ENCODE peak calls at places on chromosomes 5 and 9, in four cellular contexts. P, Y, S and C are unnamed samples.

GRCh38 chr5:139475865-139476651 is 5.3 kb downstream of the SMIM33 start:
- DNase-seq in P (no peak), Y (peak), S (no peak), C (no peak)

GRCh38 chr9:6109986-6110385 is 94.6 kb upstream of the RANBP6 start:
- DNase-seq in P (no peak), Y (no peak), S (no peak), C (no peak)

GRCh38 chr5:180370861-180371641 is 17.9 kb upstream of the GFPT2 start:
- DNase-seq in P (no peak), Y (no peak), S (no peak), C (no peak)

GRCh38 chr9:4489919-4490704 is at the start of gene SLC1A1:
- DNase-seq in P (no peak), Y (no peak), S (no peak), C (peak)

GRCh38 chr9:95809686-95810085 is 65.8 kb upstream of the ERCC6L2 start:
- DNase-seq in P (no peak), Y (no peak), S (no peak), C (no peak)

GRCh38 chr9:106717686-106718085 is 145.3 kb upstream of the ZNF462 start:
- DNase-seq in P (no peak), Y (no peak), S (no peak), C (peak)

GRCh38 chr5:110956280-110956912 is 115.1 kb upstream of the TSLP start:
- DNase-seq in P (no peak), Y (no peak), S (no peak), C (no peak)

GRCh38 chr5:35626108-35626507 is 8.4 kb downstream of the SPEF2 start:
- DNase-seq in P (no peak), Y (no peak), S (no peak), C (no peak)

GRCh38 chr9:21800931-21801682 is 1.3 kb upstream of the MTAP start:
- DNase-seq in P (no peak), Y (no peak), S (no peak), C (no peak)

GRCh38 chr9:31084331-31084730 is 1300.1 kb upstream of the ACO1 start:
- DNase-seq in P (no peak), Y (no peak), S (no peak), C (no peak)

GRCh38 chr9:20526500-20527319 is 95.6 kb downstream of the MLLT3 start:
- DNase-seq in P (peak), Y (no peak), S (no peak), C (no peak)

GRCh38 chr9:4704129-4704528 is 24.8 kb downstream of the CDC37L1 start:
- DNase-seq in P (no peak), Y (no peak), S (no peak), C (no peak)

GRCh38 chr5:150075806-150076205 is 10.5 kb downstream of the CSF1R start:
- DNase-seq in P (no peak), Y (peak), S (no peak), C (no peak)

GRCh38 chr5:91957671-91958070 is 574.6 kb upstream of the ARRDC3 start:
- DNase-seq in P (no peak), Y (no peak), S (no peak), C (no peak)

GRCh38 chr9:93261735-93262523 is 78.0 kb downstream of the WNK2 start:
- DNase-seq in P (no peak), Y (peak), S (no peak), C (no peak)

GRCh38 chr5:66830636-66831035 is 234.4 kb downstream of the MAST4 start:
- DNase-seq in P (no peak), Y (no peak), S (no peak), C (peak)

GRCh38 chr5:157549283-157549629 is 26.3 kb downstream of the ADAM19 start:
- DNase-seq in P (peak), Y (no peak), S (no peak), C (no peak)

GRCh38 chr9:123121457-123121856 is 88.0 kb downstream of the GPR21 start:
- DNase-seq in P (peak), Y (no peak), S (no peak), C (no peak)

GRCh38 chr5:73151733-73152410 is 21.1 kb upstream of the TMEM174 start:
- DNase-seq in P (no peak), Y (no peak), S (no peak), C (peak)

GRCh38 chr5:50325237-50325832 is 115.8 kb downstream of the EMB start:
- DNase-seq in P (no peak), Y (peak), S (no peak), C (peak)

GRCh38 chr5:10849278-10849677 is 88.2 kb upstream of the DAP start:
- DNase-seq in P (no peak), Y (no peak), S (no peak), C (no peak)

DNA sequence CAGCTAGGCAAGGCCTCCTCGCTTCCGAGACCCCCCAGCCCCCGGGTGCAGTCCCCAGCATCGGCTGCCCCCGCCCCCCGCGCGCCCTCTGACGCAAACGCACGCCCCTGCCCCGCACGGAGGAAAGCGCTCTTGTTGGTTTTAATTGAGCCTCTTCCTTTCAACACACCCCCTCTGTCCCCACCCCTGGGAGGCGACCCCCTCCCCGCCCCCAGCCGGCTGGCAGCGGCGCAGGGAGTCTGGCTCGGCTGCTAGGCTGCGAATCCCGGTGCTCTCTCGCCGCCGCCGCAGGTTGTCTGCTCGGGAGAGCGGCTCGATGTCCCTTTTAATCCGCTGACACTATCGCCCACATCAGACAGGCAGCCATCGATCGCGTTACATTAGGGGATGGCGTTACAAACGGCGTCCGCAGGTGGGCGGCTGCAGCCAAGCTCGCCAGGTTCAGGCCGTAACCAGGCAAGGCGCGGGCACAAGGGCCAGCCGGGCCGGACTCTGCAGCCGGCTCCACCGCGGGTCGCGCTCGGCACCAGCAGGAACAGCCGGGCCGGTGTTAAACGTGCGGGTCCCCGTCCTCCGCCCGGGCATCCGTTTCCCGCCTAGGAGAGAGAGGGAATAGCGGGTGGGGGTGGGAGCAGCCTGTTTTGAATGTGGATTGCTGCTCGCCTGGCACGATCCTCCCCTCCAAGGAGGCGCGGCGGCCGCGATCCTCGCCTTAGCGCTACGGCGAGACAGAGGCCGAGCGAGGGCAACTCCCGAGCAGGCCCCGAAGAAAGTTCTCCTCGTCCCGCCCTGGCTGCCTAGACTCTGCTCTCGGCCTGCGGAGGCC is 1.2 kb downstream of the NR2F1-AS1 start:
- DNase-seq in P (no peak), Y (no peak), S (no peak), C (peak)
- H3K27ac ChIP-seq in P (no peak), Y (no peak), S (no peak), C (peak)

GRCh38 chr9:84296146-84296843 is 44.3 kb downstream of the SLC28A3 start:
- DNase-seq in P (no peak), Y (no peak), S (no peak), C (no peak)
- H2AFZ ChIP-seq in P (no peak), Y (no peak), S (peak), C (no peak)

GRCh38 chr9:113728989-113729388 is 147.1 kb upstream of the ZNF618 start:
- DNase-seq in P (no peak), Y (no peak), S (no peak), C (no peak)
- TF ChIP-seq JUN in P (no peak), Y (no peak), S (no peak), C (no peak)

GRCh38 chr9:91891915-91892314 is 58.1 kb downstream of the ROR2 start:
- DNase-seq in P (no peak), Y (no peak), S (no peak), C (no peak)
- H3K27ac ChIP-seq in P (no peak), Y (no peak), S (no peak), C (no peak)

DNA sequence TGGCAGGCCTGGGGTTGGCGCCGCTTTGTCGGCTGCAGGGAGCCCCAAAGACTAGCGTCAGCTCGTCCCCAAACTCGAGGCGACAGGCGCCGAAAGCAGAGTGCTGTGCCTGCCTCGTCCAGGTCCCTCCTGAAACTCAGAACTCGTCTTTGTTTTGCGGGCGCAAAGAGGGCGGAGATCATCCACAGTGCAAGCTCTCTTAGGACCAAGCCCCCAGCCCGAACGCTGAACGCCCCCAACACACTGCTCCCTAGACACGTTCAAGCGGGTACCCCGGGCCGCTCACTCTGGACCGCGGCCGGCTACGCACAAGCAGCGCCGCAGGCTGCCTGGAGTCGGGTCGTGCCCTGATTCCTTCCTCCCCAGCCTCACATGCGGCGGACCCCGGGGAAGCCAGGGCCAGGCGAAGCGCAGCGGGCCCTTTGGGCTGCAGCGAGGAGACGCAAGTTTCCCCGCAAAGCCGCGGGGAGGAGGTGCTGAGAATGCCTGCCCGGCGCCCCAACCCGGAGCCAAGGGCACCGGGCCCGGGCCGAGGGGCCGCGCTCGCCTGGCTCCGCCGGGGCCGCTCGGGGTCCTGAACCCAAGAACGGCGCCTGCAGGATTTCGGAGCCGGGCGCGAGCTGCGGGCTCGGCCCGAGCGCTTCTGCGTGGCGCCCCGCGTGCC is 852 bp downstream of the FSTL4 start:
- DNase-seq in P (no peak), Y (no peak), S (no peak), C (no peak)
- H2AFZ ChIP-seq in P (no peak), Y (no peak), S (peak), C (no peak)

GRCh38 chr9:100170556-100170955 is 71.5 kb downstream of the INVS start:
- DNase-seq in P (no peak), Y (no peak), S (no peak), C (no peak)

GRCh38 chr9:100167176-100167575 is 68.1 kb downstream of the INVS start:
- DNase-seq in P (no peak), Y (no peak), S (no peak), C (peak)

GRCh38 chr9:100167912-100168775 is 69.1 kb downstream of the INVS start:
- DNase-seq in P (no peak), Y (no peak), S (no peak), C (no peak)

DNA sequence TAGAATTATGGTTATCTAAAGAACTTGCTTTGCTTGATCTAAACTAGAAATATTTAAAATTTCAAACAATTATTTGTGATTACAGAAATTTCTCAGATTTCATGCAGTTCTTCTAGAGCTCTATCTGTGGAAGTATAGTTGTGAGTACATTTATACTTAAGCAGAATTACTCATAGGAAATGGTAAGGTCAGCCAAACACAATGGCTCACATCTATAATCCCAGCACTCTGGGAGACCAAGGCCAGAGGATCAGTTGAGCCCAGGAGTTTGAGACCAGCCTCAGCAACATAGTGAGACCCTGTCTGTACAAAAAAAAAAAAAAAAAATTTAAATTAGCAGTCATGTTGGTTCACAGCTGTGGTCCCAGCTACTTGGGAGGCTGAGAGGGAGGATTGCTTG is 71.0 kb downstream of the INVS start:
- DNase-seq in P (no peak), Y (no peak), S (no peak), C (peak)
- TF ChIP-seq JUN in P (no peak), Y (no peak), S (no peak), C (no peak)